ENCODE peak calls at places on chromosomes 12 and 14, in nine cellular contexts. H is H9; F is Peyer's patch; U is cardiac muscle cell; Z is AG04450; D is left ventricle myocardium inferior; W is CD8-positive, alpha-beta T cell; E is fibroblast of lung; X is aorta. K is an unnamed sample.

GRCh38 chr12:102548543-102548942 is 68.2 kb upstream of the IGF1 start:
- DNase-seq in H (no peak), F (no peak), U (peak; percentile 10), Z (no peak), D (peak; percentile 22), W (no peak), E (no peak), X (no peak), K (peak; percentile 74)

GRCh38 chr14:89429206-89430091 is 12.4 kb upstream of the FOXN3 start:
- DNase-seq in H (no peak), F (peak; percentile 55), U (no peak), Z (no peak), D (no peak), W (no peak), E (peak; percentile 21), X (no peak), K (no peak)

GRCh38 chr14:98685725-98686124 is 586.3 kb downstream of the BCL11B start:
- DNase-seq in H (no peak), F (no peak), U (no peak), Z (no peak), D (no peak), W (no peak), E (no peak), X (no peak), K (no peak)

GRCh38 chr14:92407395-92407794 is 84.4 kb downstream of the SLC24A4 start:
- DNase-seq in H (no peak), F (no peak), U (no peak), Z (no peak), D (no peak), W (no peak), E (no peak), X (no peak), K (no peak)

GRCh38 chr12:123757555-123757954 is 4.5 kb upstream of the DNAH10 start:
- DNase-seq in H (no peak), F (no peak), U (peak; percentile 88), Z (peak; percentile 63), D (no peak), W (no peak), E (peak; percentile 97), X (peak; percentile 92), K (no peak)

GRCh38 chr14:51093371-51094281 is 1.3 kb downstream of the TRIM9 start:
- DNase-seq in H (peak; percentile 64), F (peak; percentile 56), U (peak; percentile 21), Z (no peak), D (peak; percentile 23), W (peak; percentile 69), E (peak; percentile 3), X (no peak), K (peak; percentile 45)

GRCh38 chr12:22670762-22671161 is 45.8 kb downstream of the ETNK1 start:
- DNase-seq in H (no peak), F (no peak), U (peak; percentile 31), Z (no peak), D (no peak), W (no peak), E (peak; percentile 54), X (no peak), K (no peak)

GRCh38 chr12:75289678-75290200 is 40.4 kb downstream of the CAPS2 start:
- DNase-seq in H (no peak), F (no peak), U (peak; percentile 19), Z (no peak), D (no peak), W (no peak), E (peak; percentile 57), X (no peak), K (no peak)

GRCh38 chr14:95497561-95498011 is 18.9 kb downstream of the SYNE3 start:
- DNase-seq in H (no peak), F (no peak), U (no peak), Z (no peak), D (no peak), W (no peak), E (peak; percentile 75), X (peak; percentile 11), K (no peak)

GRCh38 chr12:1398673-1399072 is 195.7 kb downstream of the FBXL14 start:
- DNase-seq in H (no peak), F (no peak), U (peak; percentile 10), Z (peak; percentile 8), D (no peak), W (no peak), E (peak; percentile 55), X (no peak), K (no peak)

GRCh38 chr12:58443981-58444371 is 476.3 kb downstream of the LRIG3 start:
- DNase-seq in H (no peak), F (no peak), U (peak; percentile 62), Z (no peak), D (no peak), W (no peak), E (peak; percentile 40), X (no peak), K (no peak)

GRCh38 chr12:102957339-102958050 is at the start of gene ASCL1:
- DNase-seq in H (peak; percentile 78), F (no peak), U (peak; percentile 43), Z (no peak), D (no peak), W (no peak), E (peak; percentile 18), X (peak; percentile 70), K (no peak)

DNA sequence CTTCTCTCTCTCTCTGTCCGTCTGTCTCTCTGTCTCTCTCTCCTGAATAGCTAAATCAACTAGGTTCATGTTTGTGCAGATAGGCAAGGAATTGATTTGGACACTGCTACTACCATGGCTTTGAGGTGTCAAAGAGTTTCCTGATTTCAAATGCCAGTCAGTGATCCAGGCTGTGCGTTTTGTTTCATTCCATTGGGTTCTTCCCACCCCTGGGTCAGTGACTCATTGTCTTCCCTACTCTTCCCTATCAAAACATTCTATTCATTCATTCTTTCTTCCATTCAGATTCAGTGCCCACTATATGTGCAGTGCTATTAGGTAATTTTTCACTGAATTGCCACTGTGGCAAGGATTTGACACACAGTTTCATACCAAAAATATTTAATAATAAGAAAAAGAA is 50.3 kb downstream of the RPH3A start:
- DNase-seq in H (no peak), F (no peak), U (peak; percentile 18), Z (no peak), D (no peak), W (no peak), E (no peak), X (no peak), K (no peak)
- H3K27ac ChIP-seq in H (no peak overlapping the region), F (no peak overlapping the region), U (no peak overlapping the region), Z (no peak overlapping the region), D (no peak overlapping the region), W (no peak overlapping the region), E (no peak overlapping the region), X (no peak overlapping the region), K (no peak overlapping the region)

DNA sequence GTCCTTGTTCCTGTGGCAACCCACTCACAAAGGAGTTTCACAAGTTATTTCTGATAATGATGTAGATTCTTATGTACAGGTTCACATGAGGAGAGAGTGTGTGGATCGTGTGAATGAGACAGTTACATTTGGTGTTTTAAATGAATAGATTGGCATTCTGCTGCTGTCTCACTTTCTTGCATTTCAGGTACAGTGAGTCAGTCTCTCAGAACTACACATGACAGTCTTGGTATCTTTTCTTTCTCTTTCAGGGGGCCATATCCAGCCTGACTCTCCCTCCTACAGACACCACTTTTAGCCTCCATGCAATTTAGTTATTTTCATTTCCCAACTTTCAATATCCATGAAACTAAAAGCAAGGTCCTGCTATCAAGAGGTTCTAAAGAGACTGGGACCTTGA is 19.9 kb upstream of the TMTC2 start:
- DNase-seq in H (no peak), F (no peak), U (no peak), Z (no peak), D (no peak), W (no peak), E (no peak), X (no peak), K (no peak)
- H3K27ac ChIP-seq in H (no peak overlapping the region), F (no peak overlapping the region), U (no peak overlapping the region), Z (no peak overlapping the region), D (no peak overlapping the region), W (no peak overlapping the region), E (no peak overlapping the region), X (no peak overlapping the region), K (no peak overlapping the region)

DNA sequence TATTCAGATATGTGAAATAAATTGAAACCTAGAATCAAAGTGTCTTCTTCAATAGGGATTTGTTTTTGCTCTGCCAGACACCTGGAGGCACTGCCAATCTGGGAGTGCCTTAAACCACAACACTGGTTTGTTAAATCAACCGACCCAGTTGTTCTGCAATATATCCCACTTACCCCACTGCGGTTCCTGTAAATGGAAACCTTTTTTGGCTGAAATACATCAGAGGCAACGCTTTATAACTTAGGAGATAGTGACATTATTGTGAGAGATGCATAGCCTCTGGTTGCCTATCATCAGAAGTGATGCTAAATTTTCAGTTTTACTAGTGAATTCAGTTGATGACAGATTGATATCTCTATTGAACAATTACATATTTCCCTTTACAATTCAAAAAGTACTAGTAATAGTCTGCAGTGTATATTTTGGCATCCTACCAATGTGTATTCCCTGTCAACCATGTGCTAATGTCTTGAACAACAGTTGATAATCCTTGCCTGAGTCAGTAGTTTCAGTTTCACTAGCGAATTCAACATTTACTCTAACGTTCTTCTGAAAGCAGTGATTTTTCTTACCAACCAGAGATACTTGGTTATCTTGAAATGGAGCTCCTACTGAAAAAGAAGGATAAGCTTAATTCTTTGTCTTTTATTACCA is 30.5 kb downstream of the PPP2R5C start:
- DNase-seq in H (no peak), F (no peak), U (peak; percentile 70), Z (peak; percentile 27), D (no peak), W (no peak), E (peak; percentile 80), X (no peak), K (no peak)
- H3K27ac ChIP-seq in H (no peak overlapping the region), F (peak overlapping the region; percentile 2), U (no peak overlapping the region), Z (no peak overlapping the region), D (peak overlapping the region; percentile 66), W (peak overlapping the region; percentile 7), E (peak overlapping the region; percentile 79), X (no peak overlapping the region), K (no peak overlapping the region)

GRCh38 chr12:68793975-68794652 is 13.9 kb upstream of the MDM2 start:
- DNase-seq in H (no peak), F (no peak), U (no peak), Z (no peak), D (no peak), W (no peak), E (no peak), X (no peak), K (no peak)

GRCh38 chr12:68791897-68792481 is 16.0 kb upstream of the MDM2 start:
- DNase-seq in H (no peak), F (no peak), U (no peak), Z (no peak), D (no peak), W (no peak), E (no peak), X (no peak), K (no peak)

GRCh38 chr12:68794653-68795253 is 13.2 kb upstream of the MDM2 start:
- DNase-seq in H (no peak), F (no peak), U (no peak), Z (no peak), D (no peak), W (no peak), E (peak; percentile 28), X (no peak), K (no peak)

GRCh38 chr12:68793436-68793835 is 14.5 kb upstream of the MDM2 start:
- DNase-seq in H (no peak), F (no peak), U (no peak), Z (no peak), D (no peak), W (no peak), E (no peak), X (no peak), K (no peak)

DNA sequence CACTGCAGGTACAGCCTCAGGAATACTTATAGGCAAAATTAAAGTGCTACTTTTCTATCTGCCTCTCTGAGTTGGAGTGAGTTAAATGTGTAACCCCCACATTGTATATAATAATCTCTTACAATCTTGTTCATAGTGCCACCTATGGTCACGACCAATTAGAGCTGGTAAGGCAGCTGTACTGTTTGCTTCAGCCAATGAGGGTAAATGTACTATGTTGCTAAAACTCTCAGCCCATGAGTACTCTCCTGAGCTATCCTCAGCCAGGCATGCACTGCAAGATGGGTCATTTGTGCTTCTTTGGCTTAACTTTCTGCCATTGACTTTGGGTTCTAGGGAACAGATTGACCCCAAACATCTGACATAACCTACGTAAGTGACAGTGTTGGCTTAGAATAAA is 15.0 kb upstream of the MDM2 start:
- DNase-seq in H (peak; percentile 36), F (no peak), U (peak; percentile 43), Z (no peak), D (no peak), W (no peak), E (peak; percentile 48), X (no peak), K (no peak)
- H3K27ac ChIP-seq in H (no peak overlapping the region), F (no peak overlapping the region), U (no peak overlapping the region), Z (no peak overlapping the region), D (no peak overlapping the region), W (no peak overlapping the region), E (no peak overlapping the region), X (no peak overlapping the region), K (no peak overlapping the region)

K was measured in right cardiac atrium.